ENCODE peak calls at places on chromosomes 6 and 20, in ten cellular contexts. M, L, O, Y, J, W, G, V, X and F are unnamed samples.

GRCh38 chr20:25076731-25077609 is 5.0 kb downstream of the VSX1 start:
- DNase-seq in J (no peak), W (no peak), G (peak), O (peak), L (peak), M (no peak), V (peak), Y (peak), X (peak), F (no peak)

GRCh38 chr6:139644821-139645220 is 270.4 kb upstream of the CITED2 start:
- DNase-seq in G (no peak), W (peak), X (no peak), O (peak), L (peak), M (no peak), V (peak), Y (no peak), J (no peak), F (no peak)

GRCh38 chr6:42331019-42331418 is 113.4 kb upstream of the MRPS10 start:
- DNase-seq in O (no peak), V (no peak), J (no peak), X (peak), L (no peak), M (no peak), Y (no peak), W (no peak), G (no peak), F (no peak)

GRCh38 chr20:37901667-37902503 is 1.0 kb upstream of the VSTM2L start:
- DNase-seq in M (no peak), X (peak), L (peak), Y (no peak), O (peak), G (peak), J (no peak), W (peak), V (peak), F (peak)

GRCh38 chr6:111569951-111570350 is 35.7 kb downstream of the TRAF3IP2 start:
- DNase-seq in L (no peak), V (no peak), G (no peak), J (no peak), M (no peak), O (no peak), W (no peak), Y (no peak), X (no peak), F (no peak)

GRCh38 chr20:5191829-5192569 is 65.2 kb downstream of the CDS2 start:
- DNase-seq in G (peak), W (peak), V (peak), X (peak), O (peak), M (no peak), J (no peak), Y (no peak), L (peak), F (peak)

GRCh38 chr6:157768304-157768703 is 54.7 kb upstream of the SNX9 start:
- DNase-seq in M (no peak), W (no peak), L (no peak), J (no peak), O (no peak), X (no peak), G (no peak), V (no peak), Y (no peak), F (no peak)

GRCh38 chr6:163915131-163915530 is 500.6 kb downstream of the QKI start:
- DNase-seq in Y (no peak), W (no peak), M (no peak), G (no peak), L (no peak), V (no peak), X (no peak), J (no peak), O (no peak), F (no peak)

GRCh38 chr6:139126255-139126654 is 8.6 kb upstream of the HECA start:
- DNase-seq in L (peak), O (peak), G (peak), X (no peak), Y (no peak), M (no peak), V (no peak), W (peak), J (no peak), F (peak)

GRCh38 chr6:96542702-96543101 is 20.2 kb upstream of the FHL5 start:
- DNase-seq in J (no peak), W (no peak), X (peak), O (no peak), L (no peak), Y (no peak), M (no peak), V (no peak), G (no peak), F (no peak)

GRCh38 chr20:4189375-4189774 is 174.0 kb upstream of the RNF24 start:
- DNase-seq in Y (no peak), O (no peak), L (no peak), J (no peak), X (no peak), M (no peak), W (no peak), V (no peak), G (no peak), F (no peak)

GRCh38 chr6:33822575-33823395 is 19.0 kb upstream of the MLN start:
- DNase-seq in J (no peak), O (peak), X (no peak), W (no peak), M (no peak), Y (no peak), L (no peak), V (no peak), G (peak), F (no peak)

GRCh38 chr6:124463271-124463670 is 499.0 kb upstream of the RNF217 start:
- DNase-seq in W (no peak), V (no peak), M (no peak), J (no peak), Y (no peak), L (no peak), O (no peak), G (no peak), X (peak), F (no peak)

GRCh38 chr20:49594143-49594928 is 26.4 kb upstream of the PTGIS start:
- DNase-seq in L (peak), M (no peak), G (peak), Y (no peak), O (peak), V (peak), W (peak), X (no peak), J (no peak), F (peak)

GRCh38 chr20:32573167-32573851 is 11.8 kb downstream of the NOL4L start:
- DNase-seq in G (no peak), L (no peak), O (no peak), W (no peak), M (no peak), J (no peak), Y (peak), V (no peak), X (no peak), F (no peak)

GRCh38 chr6:148343028-148343374 is 363 bp downstream of the SASH1 start:
- DNase-seq in X (no peak), M (no peak), V (no peak), O (no peak), J (no peak), G (no peak), Y (no peak), W (no peak), L (no peak), F (no peak)

GRCh38 chr6:90074161-90074560 is 179.9 kb downstream of the GJA10 start:
- DNase-seq in J (no peak), W (no peak), L (no peak), O (no peak), X (no peak), G (no peak), M (no peak), Y (no peak), V (no peak), F (no peak)

GRCh38 chr6:5457983-5458683 is 196.8 kb downstream of the FARS2 start:
- DNase-seq in X (peak), V (peak), O (no peak), M (no peak), G (no peak), Y (no peak), L (no peak), J (no peak), W (no peak), F (no peak)

GRCh38 chr20:56859751-56860366 is 230.8 kb downstream of the TFAP2C start:
- DNase-seq in M (no peak), Y (no peak), W (no peak), L (no peak), X (no peak), V (no peak), O (no peak), G (no peak), J (no peak), F (no peak)

GRCh38 chr20:46020515-46020914 is 8.5 kb upstream of the SLC12A5 start:
- DNase-seq in Y (no peak), W (no peak), V (no peak), O (no peak), J (no peak), G (no peak), L (no peak), M (no peak), X (no peak), F (no peak)

GRCh38 chr6:22980446-22980845 is 411.1 kb downstream of the HDGFL1 start:
- DNase-seq in J (no peak), Y (no peak), G (no peak), O (peak), X (no peak), W (no peak), V (no peak), M (no peak), L (peak), F (no peak)

GRCh38 chr6:32609731-32610640 is 20.3 kb upstream of the HLA-DRB1 start:
- DNase-seq in O (peak), X (no peak), V (peak), Y (no peak), M (peak), J (peak), W (peak), L (peak), G (peak), F (peak)

GRCh38 chr6:132065556-132065955 is 114.4 kb upstream of the CCN2 start:
- DNase-seq in G (peak), J (no peak), M (no peak), X (no peak), W (no peak), Y (no peak), O (no peak), L (no peak), V (no peak), F (no peak)

GRCh38 chr6:169967687-169968086 is 216.3 kb downstream of the ERMARD start:
- DNase-seq in V (no peak), L (no peak), X (no peak), G (no peak), W (no peak), O (no peak), J (no peak), M (peak), Y (no peak), F (no peak)